ENCODE peak calls at places on chromosome 9, in four cellular contexts. J is SHP77; Y is NCI-H1930; L is stimulated activated naive B cell treated with anti-CD40 and anti-IgM and Interleukin-4, amounts not matched to agents 10 μg/mL and 1 μg/mL and 100 μg/mL, for 72 hours. A is an unnamed sample.

GRCh38 chr9:114606597-114607207 is 4.4 kb upstream of the TMEM268 start:
- DNase-seq in J (no peak), L (no peak), Y (no peak), A (no peak)

GRCh38 chr9:101449071-101449721 is 13.6 kb upstream of the ALDOB start:
- DNase-seq in L (peak), Y (peak), J (peak), A (peak)

GRCh38 chr9:6686396-6686795 is 40.9 kb upstream of the GLDC start:
- DNase-seq in Y (no peak), J (no peak), L (no peak), A (no peak)

GRCh38 chr9:3343671-3344070 is 182.1 kb downstream of the RFX3 start:
- DNase-seq in J (no peak), L (no peak), Y (no peak), A (no peak)

GRCh38 chr9:19174127-19174921 is 47.0 kb upstream of the PLIN2 start:
- DNase-seq in J (no peak), Y (peak), L (peak), A (no peak)

GRCh38 chr9:69771775-69772418 is 12.1 kb upstream of the PTAR1 start:
- DNase-seq in Y (no peak), L (no peak), J (no peak), A (no peak)

GRCh38 chr9:87588339-87588738 is 90.7 kb downstream of the DAPK1 start:
- DNase-seq in J (no peak), Y (no peak), L (no peak), A (no peak)

GRCh38 chr9:94687451-94687850 is 39.0 kb upstream of the AOPEP start:
- DNase-seq in Y (no peak), J (no peak), L (no peak), A (no peak)